ENCODE peak calls at places on chromosomes 16 and 17, in five cellular contexts. I is psoas muscle, W is cardiac fibroblast, R is adrenal gland, U is K562. E is an unnamed sample.

GRCh38 chr17:61234102-61234750 is 165.4 kb upstream of the TBX2 start:
- DNase-seq in I (no peak), U (no peak), R (no peak), W (no peak), E (no peak)

GRCh38 chr17:20010886-20011402 is 1.8 kb downstream of the SPECC1 start:
- DNase-seq in I (no peak), U (no peak), R (no peak), W (no peak), E (no peak)

GRCh38 chr16:74290356-74290755 is 6.3 kb upstream of the PSMD7 start:
- DNase-seq in R (no peak), U (no peak), W (no peak), I (no peak), E (no peak)

GRCh38 chr16:85515830-85516397 is 97.2 kb upstream of the GSE1 start:
- DNase-seq in W (no peak), U (no peak), I (no peak), R (peak), E (peak)

GRCh38 chr17:36485805-36486203 is 677 bp upstream of the ZNHIT3 start:
- DNase-seq in U (peak), I (no peak), W (no peak), R (no peak), E (no peak)

GRCh38 chr17:75771334-75772281 is 6.6 kb upstream of the GALK1 start:
- DNase-seq in I (no peak), R (peak), W (peak), U (no peak), E (no peak)

GRCh38 chr17:79777166-79777843 is 643 bp upstream of the CBX2 start:
- DNase-seq in I (peak), W (peak), R (peak), U (peak), E (no peak)

GRCh38 chr17:48374650-48375230 is 55.3 kb downstream of the SKAP1 start:
- DNase-seq in W (peak), R (no peak), U (peak), I (no peak), E (no peak)

GRCh38 chr17:79654350-79654959 is 43.6 kb upstream of the RBFOX3 start:
- DNase-seq in R (no peak), U (no peak), W (no peak), I (no peak), E (no peak)

GRCh38 chr16:58970775-58971174 is 236.7 kb upstream of the GOT2 start:
- DNase-seq in R (no peak), U (no peak), I (no peak), W (no peak), E (no peak)

GRCh38 chr16:27369806-27370205 is 32.2 kb upstream of the IL21R start:
- DNase-seq in R (no peak), W (no peak), I (no peak), U (no peak), E (no peak)

GRCh38 chr17:82055965-82056728 is 4.4 kb downstream of the GPS1 start:
- DNase-seq in U (no peak), W (no peak), R (no peak), I (no peak), E (no peak)

GRCh38 chr16:56889206-56889605 is 24.2 kb downstream of the SLC12A3 start:
- DNase-seq in R (no peak), U (peak), W (no peak), I (no peak), E (no peak)

GRCh38 chr17:44095647-44096496 is 25.3 kb downstream of the G6PC3 start:
- DNase-seq in R (peak), W (peak), U (peak), I (peak), E (peak)

GRCh38 chr17:73439597-73439996 is 127.8 kb upstream of the CDC42EP4 start:
- DNase-seq in R (no peak), U (no peak), I (no peak), W (no peak), E (no peak)

GRCh38 chr16:81560979-81561657 is 116.5 kb downstream of the CMIP start:
- DNase-seq in I (no peak), R (peak), W (no peak), U (no peak), E (no peak)

GRCh38 chr17:60095830-60096229 is 17.1 kb upstream of the HEATR6 start:
- DNase-seq in R (no peak), U (no peak), I (no peak), W (no peak), E (no peak)

GRCh38 chr16:81607006-81607405 is 162.4 kb downstream of the CMIP start:
- DNase-seq in R (no peak), U (no peak), I (no peak), W (no peak), E (no peak)

GRCh38 chr17:21288581-21289017 is 4.1 kb downstream of the MAP2K3 start:
- DNase-seq in W (no peak), I (no peak), R (no peak), U (no peak), E (no peak)

GRCh38 chr17:18951941-18952842 is at the start of gene SLC5A10:
- DNase-seq in U (no peak), R (no peak), I (no peak), W (no peak), E (no peak)

GRCh38 chr16:10180771-10181163 is 1.5 kb downstream of the GRIN2A start:
- DNase-seq in I (peak), R (no peak), W (no peak), U (peak), E (no peak)

GRCh38 chr17:29565643-29566472 is 979 bp downstream of the ABHD15 start:
- DNase-seq in I (peak), R (peak), U (no peak), W (no peak), E (peak)

GRCh38 chr17:78116411-78116810 is 12.1 kb downstream of the TMC6 start:
- DNase-seq in U (no peak), R (no peak), I (no peak), W (no peak), E (no peak)

GRCh38 chr17:64420143-64420670 is 28.7 kb upstream of the MILR1 start:
- DNase-seq in U (peak), I (no peak), R (no peak), W (peak), E (no peak)

GRCh38 chr16:86244936-86245335 is 265.4 kb upstream of the FOXF1 start:
- DNase-seq in R (no peak), W (no peak), I (no peak), U (no peak), E (no peak)

GRCh38 chr17:41695134-41695661 is 6.5 kb downstream of the EIF1 start:
- DNase-seq in U (no peak), W (no peak), R (no peak), I (no peak), E (no peak)

GRCh38 chr17:80007009-80007752 is 28.5 kb downstream of the TBC1D16 start:
- DNase-seq in I (peak), W (no peak), U (no peak), R (no peak), E (no peak)

GRCh38 chr16:14416184-14416583 is 213.9 kb downstream of the PARN start:
- DNase-seq in W (no peak), U (no peak), R (no peak), I (no peak), E (no peak)

GRCh38 chr16:11618107-11618717 is 31.5 kb upstream of the LITAF start:
- DNase-seq in I (no peak), R (no peak), U (no peak), W (no peak), E (no peak)

GRCh38 chr17:42660692-42661345 is 1.7 kb downstream of the TUBG2 start:
- DNase-seq in W (peak), U (peak), I (no peak), R (peak), E (no peak)

GRCh38 chr16:72749091-72749490 is 298.8 kb downstream of the ZFHX3 start:
- DNase-seq in U (no peak), R (no peak), W (no peak), I (no peak), E (no peak)

DNA sequence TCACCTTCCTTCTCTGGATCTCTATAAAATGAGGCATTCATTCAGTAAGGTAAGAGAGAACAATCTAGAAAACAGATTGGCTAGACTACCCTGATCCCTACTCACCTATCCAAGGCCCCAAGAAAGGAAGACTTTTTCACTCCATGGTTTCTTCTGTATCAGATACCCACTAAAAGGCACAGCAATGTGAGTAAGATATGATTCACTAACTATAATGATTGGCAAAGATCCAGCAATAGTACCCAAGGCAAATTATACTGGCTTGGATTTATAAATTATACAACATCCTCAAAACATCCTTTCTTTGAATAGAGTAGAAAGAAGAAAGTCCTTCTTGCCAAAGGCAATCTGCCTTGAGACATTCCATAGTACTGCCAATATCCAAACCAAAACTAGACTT is 1432.0 kb upstream of the GOT2 start:
- DNase-seq in W (no peak), R (no peak), I (no peak), U (no peak), E (no peak)
- TF ChIP-seq CTCF in W (no peak), R (no peak), I (no peak), U (no peak), E (no peak)

DNA sequence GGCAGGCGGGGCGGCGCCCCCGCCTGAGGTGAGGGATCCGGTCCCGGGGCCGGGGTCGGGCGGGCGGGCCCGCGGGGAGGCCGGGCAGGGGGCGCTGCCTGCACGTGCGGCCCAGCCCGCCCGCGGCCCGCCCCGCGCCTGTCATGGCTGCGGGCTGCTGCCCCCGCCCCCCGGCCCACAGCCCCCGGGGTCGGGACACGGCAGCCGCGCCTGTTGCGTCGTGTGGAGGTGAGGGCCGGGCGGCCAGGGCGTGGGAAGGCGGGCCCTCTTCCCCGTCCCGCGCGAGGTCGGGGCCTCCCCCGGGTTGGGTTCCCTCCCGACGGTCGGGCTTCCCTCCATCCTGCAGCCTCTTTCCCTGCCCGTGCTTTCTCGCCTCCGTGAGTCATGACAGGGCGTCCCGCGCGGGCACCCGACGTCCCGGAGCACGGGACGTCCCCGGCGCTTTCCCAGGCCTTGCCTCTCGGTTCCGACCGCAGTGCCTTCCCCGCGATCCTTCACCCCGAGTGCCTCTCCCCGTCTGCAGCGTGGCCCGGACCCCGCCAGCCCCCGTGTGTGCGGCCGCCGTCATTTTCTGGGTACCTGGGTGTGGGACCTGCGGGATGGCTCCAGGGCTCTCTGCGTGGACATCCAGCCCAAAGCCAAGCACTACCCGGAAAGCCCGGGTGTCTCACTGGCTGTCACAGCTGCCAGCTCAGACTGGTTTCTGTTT is 76.7 kb downstream of the CHD9 start:
- DNase-seq in W (peak), I (peak), U (peak), R (peak), E (peak)
- H3K4me3 ChIP-seq in W (peak), I (peak), U (peak), R (peak), E (peak)

DNA sequence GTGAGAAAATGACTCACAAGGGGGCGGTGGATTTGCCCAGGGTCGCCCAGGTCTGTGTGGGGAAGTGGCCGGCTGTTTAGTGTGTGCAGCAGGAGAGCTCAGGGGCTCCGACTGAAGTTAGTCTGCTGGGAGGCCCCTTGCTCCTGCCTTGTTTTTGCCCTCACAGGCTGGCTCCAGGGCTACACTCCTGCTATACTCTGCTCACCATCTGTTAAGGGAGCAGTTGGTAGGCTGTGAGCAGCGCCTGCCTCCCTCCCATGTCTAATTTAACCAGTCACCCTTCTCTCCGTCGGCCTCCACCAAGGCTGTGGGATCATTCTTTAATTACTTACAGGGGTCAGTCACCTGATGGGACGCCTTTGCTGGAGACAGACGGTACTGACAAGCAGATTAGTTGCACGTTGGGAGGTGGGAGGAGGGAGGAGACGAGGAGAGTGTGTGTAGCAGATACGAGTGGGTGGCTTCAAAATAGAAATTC is 35.5 kb downstream of the KSR1 start:
- DNase-seq in W (no peak), I (no peak), R (no peak), U (peak), E (no peak)
- TF ChIP-seq CTCF in W (no peak), I (no peak), R (no peak), U (peak), E (no peak)

GRCh38 chr16:90078594-90078895 is 1.4 kb upstream of the PRDM7 start:
- DNase-seq in U (no peak), W (no peak), I (no peak), R (no peak), E (no peak)
- H3K4me3 ChIP-seq in U (no peak), W (no peak), I (no peak), R (no peak), E (no peak)

GRCh38 chr16:49644143-49644460 is 211.8 kb downstream of the ZNF423 start:
- DNase-seq in R (no peak), I (no peak), W (peak), U (no peak), E (no peak)
- TF ChIP-seq CTCF in R (no peak), I (no peak), W (peak), U (no peak), E (no peak)

DNA sequence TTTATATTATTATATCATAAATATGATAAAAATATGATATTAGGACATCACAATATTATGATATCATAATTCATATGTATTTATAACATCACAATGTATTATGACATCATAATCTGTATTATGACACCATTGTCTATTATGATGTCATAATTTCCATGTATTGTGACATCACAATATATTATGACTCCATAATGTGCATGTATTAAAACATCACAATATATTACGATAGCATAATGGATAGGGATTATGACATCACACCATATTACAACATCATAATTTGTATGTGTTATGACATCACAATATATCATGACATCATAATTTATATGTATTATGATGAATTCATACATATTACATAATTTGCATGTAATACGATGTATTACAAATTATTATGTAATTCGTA is 1755.9 kb downstream of the TP53TG3F start:
- DNase-seq in U (no peak), R (no peak), W (no peak), I (no peak), E (no peak)
- H3K4me3 ChIP-seq in U (no peak), R (no peak), W (no peak), I (no peak), E (no peak)

DNA sequence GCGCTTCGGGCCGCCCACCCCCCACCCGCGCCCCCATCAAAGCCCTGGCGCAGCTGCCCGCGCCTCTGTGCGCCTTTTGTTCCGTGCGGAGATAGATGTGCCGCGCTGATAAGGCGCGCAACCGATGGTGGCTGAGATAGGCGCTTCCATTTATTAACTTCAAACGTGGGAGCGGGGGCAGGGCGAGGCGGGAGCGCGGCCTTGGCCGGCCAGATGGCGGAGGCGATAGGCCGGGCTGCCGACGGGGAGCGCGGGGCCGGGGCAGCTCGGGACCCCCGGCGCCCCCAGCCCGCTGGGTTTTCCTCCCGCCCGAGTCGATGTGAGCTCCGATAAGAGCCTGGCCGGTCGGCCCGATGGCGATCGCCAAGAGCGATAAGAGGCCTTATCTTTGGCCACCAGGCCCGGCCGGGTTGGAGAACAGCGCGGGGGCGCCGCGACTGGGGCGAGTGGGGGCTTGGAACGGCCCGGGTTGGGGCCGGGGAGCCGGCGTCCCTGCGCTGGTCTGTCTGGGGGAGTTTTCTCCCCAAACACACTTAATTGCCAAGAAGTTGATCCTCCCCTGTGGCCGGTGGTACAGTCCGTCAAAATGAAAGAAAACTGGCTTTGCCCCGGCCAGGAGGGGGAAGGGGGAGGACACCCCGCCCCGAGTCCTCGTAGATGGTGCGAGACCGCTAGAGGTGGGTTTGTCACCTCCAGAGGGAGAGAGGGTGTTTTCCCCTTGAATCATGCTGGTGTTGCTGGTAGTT is 2.7 kb downstream of the ZFPM1 start:
- DNase-seq in R (peak), I (no peak), W (peak), U (peak), E (peak)
- TF ChIP-seq CTCF in R (no peak), I (no peak), W (no peak), U (no peak), E (no peak)

E was measured in lung.